ENCODE peak calls at places on chromosomes 11 and 22, in seven cellular contexts. P is fibroblast of lung, N is body of pancreas, Z is neural progenitor cell, O is testis, V is heart left ventricle, K is hepatocyte. D is an unnamed sample.

GRCh38 chr11:1561266-1561665 is 10.8 kb downstream of the DUSP8 start:
- DNase-seq in P (no peak), N (no peak), Z (no peak), O (no peak), V (no peak), K (no peak), D (no peak)

GRCh38 chr22:30891781-30892180 is 76.8 kb downstream of the MORC2 start:
- DNase-seq in P (no peak), N (peak; percentile 5), Z (no peak), O (no peak), V (no peak), K (no peak), D (no peak)

GRCh38 chr11:126702987-126703386 is 297.6 kb downstream of the KIRREL3 start:
- DNase-seq in P (no peak), N (no peak), Z (no peak), O (peak; percentile 30), V (peak; percentile 62), K (no peak), D (peak; percentile 43)

GRCh38 chr11:45739866-45740265 is 65.1 kb upstream of the SLC35C1 start:
- DNase-seq in P (no peak), N (no peak), Z (no peak), O (no peak), V (no peak), K (no peak), D (no peak)

GRCh38 chr22:37018815-37019308 is 385 bp downstream of the TST start:
- DNase-seq in P (peak; percentile 70), N (peak; percentile 51), Z (peak; percentile 72), O (peak; percentile 80), V (peak; percentile 81), K (peak; percentile 86), D (no peak)

GRCh38 chr22:43402128-43402527 is 9.7 kb upstream of the MPPED1 start:
- DNase-seq in P (no peak), N (no peak), Z (no peak), O (no peak), V (no peak), K (no peak), D (no peak)

GRCh38 chr11:65621460-65621859 is 5.9 kb downstream of the PCNX3 start:
- DNase-seq in P (no peak), N (no peak), Z (no peak), O (no peak), V (no peak), K (no peak), D (no peak)

GRCh38 chr11:18633256-18634139 is 644 bp downstream of the SPTY2D1 start:
- DNase-seq in P (peak; percentile 24), N (no peak), Z (no peak), O (peak; percentile 22), V (no peak), K (peak; percentile 32), D (peak; percentile 21)

GRCh38 chr22:31489632-31490495 is at the start of gene EIF4ENIF1:
- DNase-seq in P (peak; percentile 87), N (peak; percentile 89), Z (peak; percentile 85), O (peak; percentile 93), V (peak; percentile 92), K (peak; percentile 94), D (peak; percentile 92)

GRCh38 chr22:24068717-24069116 is 57.6 kb downstream of the CABIN1 start:
- DNase-seq in P (no peak), N (no peak), Z (no peak), O (no peak), V (no peak), K (no peak), D (no peak)

GRCh38 chr11:450809-451451 is 851 bp downstream of the PTDSS2 start:
- DNase-seq in P (peak; percentile 61), N (peak; percentile 66), Z (peak; percentile 85), O (peak; percentile 78), V (peak; percentile 65), K (peak; percentile 86), D (peak; percentile 80)

GRCh38 chr11:26696330-26696729 is 25.5 kb downstream of the SLC5A12 start:
- DNase-seq in P (no peak), N (no peak), Z (no peak), O (no peak), V (no peak), K (no peak), D (no peak)

GRCh38 chr11:104609297-104609696 is 289.0 kb downstream of the CASP12 start:
- DNase-seq in P (peak; percentile 86), N (peak; percentile 16), Z (peak; percentile 65), O (peak; percentile 33), V (no peak), K (peak; percentile 68), D (peak; percentile 55)

GRCh38 chr11:76795285-76795935 is 12.3 kb downstream of the TSKU start:
- DNase-seq in P (no peak), N (no peak), Z (no peak), O (no peak), V (no peak), K (no peak), D (no peak)

GRCh38 chr11:123351375-123351774 is 78.7 kb upstream of the GRAMD1B start:
- DNase-seq in P (peak; percentile 18), N (peak; percentile 11), Z (peak; percentile 65), O (no peak), V (peak; percentile 64), K (peak; percentile 19), D (no peak)

GRCh38 chr11:72820439-72821139 is 6.4 kb downstream of the ATG16L2 start:
- DNase-seq in P (no peak), N (no peak), Z (no peak), O (no peak), V (no peak), K (no peak), D (no peak)

GRCh38 chr11:17259931-17260499 is 16.5 kb upstream of the NUCB2 start:
- DNase-seq in P (peak; percentile 17), N (no peak), Z (no peak), O (no peak), V (no peak), K (no peak), D (no peak)

GRCh38 chr11:112000703-112001102 is 24.5 kb upstream of the DLAT start:
- DNase-seq in P (no peak), N (no peak), Z (no peak), O (no peak), V (no peak), K (no peak), D (no peak)

GRCh38 chr11:7657306-7658025 is 15.8 kb downstream of the CYB5R2 start:
- DNase-seq in P (peak; percentile 72), N (peak; percentile 58), Z (peak; percentile 81), O (peak; percentile 85), V (peak; percentile 75), K (peak; percentile 74), D (peak; percentile 45)

GRCh38 chr22:32531228-32531627 is 56.6 kb downstream of the FBXO7 start:
- DNase-seq in P (no peak), N (no peak), Z (no peak), O (no peak), V (peak; percentile 48), K (no peak), D (peak; percentile 67)

GRCh38 chr11:420054-420910 is 5.5 kb upstream of the SIGIRR start:
- DNase-seq in P (no peak), N (no peak), Z (no peak), O (no peak), V (peak; percentile 18), K (no peak), D (no peak)

GRCh38 chr11:41536001-41536568 is 76.6 kb upstream of the LRRC4C start:
- DNase-seq in P (no peak), N (no peak), Z (peak; percentile 9), O (no peak), V (no peak), K (no peak), D (no peak)
- H3K9me3 ChIP-seq in P (no peaks in the 10 kb centered on the region), N (no peaks in the 10 kb centered on the region), Z (no peaks in the 10 kb centered on the region), O (no peaks in the 10 kb centered on the region), V (no peaks in the 10 kb centered on the region), K (no peaks in the 10 kb centered on the region), D (no peaks in the 10 kb centered on the region)

GRCh38 chr11:69425895-69426544 is 55.4 kb upstream of the LINC01488 start:
- DNase-seq in P (no peak), N (no peak), Z (no peak), O (no peak), V (peak; percentile 11), K (no peak), D (no peak)
- TF ChIP-seq CTCF in P (no peak), N (no peak), Z (no peak), O (no peak), V (no peak), K (no peak), D (no peak)

GRCh38 chr22:44929348-44930015 is 80.3 kb downstream of the PHF21B start:
- DNase-seq in P (no peak), N (no peak), Z (no peak), O (no peak), V (no peak), K (no peak), D (no peak)

GRCh38 chr22:44928711-44929347 is 81.0 kb downstream of the PHF21B start:
- DNase-seq in P (no peak), N (no peak), Z (no peak), O (no peak), V (no peak), K (no peak), D (no peak)

GRCh38 chr22:44930711-44931035 is 79.1 kb downstream of the PHF21B start:
- DNase-seq in P (no peak), N (no peak), Z (no peak), O (no peak), V (no peak), K (no peak), D (no peak)

GRCh38 chr22:44931077-44931540 is 78.7 kb downstream of the PHF21B start:
- DNase-seq in P (peak; percentile 14), N (no peak), Z (no peak), O (peak; percentile 88), V (peak; percentile 85), K (peak; percentile 19), D (peak; percentile 76)

DNA sequence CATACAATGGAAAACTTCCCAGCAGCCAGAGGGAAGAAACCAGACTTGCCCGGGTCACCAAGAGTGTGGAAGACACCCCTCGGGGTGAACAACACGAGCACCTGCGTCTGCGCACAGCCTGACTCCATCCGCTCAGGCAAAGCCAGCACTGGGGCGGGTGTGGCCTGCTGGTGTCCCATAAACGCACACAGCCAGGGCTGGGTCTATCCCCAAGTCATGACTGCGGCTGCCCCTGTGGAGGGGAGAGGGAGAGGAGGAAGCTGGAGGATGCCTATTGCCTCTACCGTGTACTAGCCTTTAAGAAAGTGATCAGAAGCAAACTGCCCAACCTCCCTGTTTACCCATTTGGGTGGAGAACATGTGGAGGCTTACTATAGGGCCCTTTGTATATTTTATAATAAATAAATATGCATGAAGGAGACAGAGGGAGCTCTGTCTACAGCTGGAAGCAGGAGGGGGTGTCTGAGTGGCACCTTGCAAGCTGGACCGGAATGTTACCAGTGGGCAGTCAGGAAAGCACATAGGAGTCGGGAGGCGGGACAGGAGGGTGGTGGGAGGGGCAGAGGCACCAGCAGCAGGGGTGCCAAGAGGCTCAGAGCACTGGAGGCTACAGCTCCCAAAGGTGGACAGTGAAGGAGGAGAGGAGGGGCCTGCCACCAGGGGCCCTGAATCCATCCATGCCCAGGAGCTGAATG is 79.6 kb downstream of the PHF21B start:
- DNase-seq in P (no peak), N (no peak), Z (no peak), O (no peak), V (no peak), K (no peak), D (no peak)
- H3K36me3 ChIP-seq in P (no peaks in the 10 kb centered on the region), N (no peaks in the 10 kb centered on the region), Z (no peaks in the 10 kb centered on the region), O (no peaks in the 10 kb centered on the region), V (no peaks in the 10 kb centered on the region), K (no peaks in the 10 kb centered on the region), D (no peaks in the 10 kb centered on the region)

DNA sequence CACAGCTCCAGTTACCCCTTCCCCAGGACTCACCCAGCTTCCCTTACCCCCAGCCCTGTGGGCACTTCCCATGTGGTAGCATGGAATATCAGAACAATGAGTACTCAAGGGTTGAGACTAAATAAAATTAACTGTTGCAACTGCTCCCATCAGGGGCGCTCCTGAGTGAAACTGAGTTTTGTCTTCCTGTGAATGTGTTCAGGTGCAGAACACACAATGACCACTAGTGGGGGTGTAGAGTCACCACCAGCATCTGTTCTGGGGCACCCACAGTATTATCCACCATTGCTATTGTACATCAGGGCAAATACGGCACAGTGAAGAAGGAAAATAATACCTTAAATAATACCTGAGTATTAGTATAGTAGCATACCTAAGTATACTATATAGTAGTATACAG is 689.7 kb downstream of the TBC1D22A start:
- DNase-seq in P (no peak), N (no peak), Z (no peak), O (no peak), V (no peak), K (no peak), D (no peak)
- H3K9me3 ChIP-seq in P (no peaks in the 10 kb centered on the region), N (no peaks in the 10 kb centered on the region), Z (peaks cover 24% of the 10 kb centered on the region), O (no peaks in the 10 kb centered on the region), V (no peaks in the 10 kb centered on the region), K (no peaks in the 10 kb centered on the region), D (no peaks in the 10 kb centered on the region)